ENCODE peak calls at places on chromosome 7, in five cellular contexts. W, A, M, Y and J are unnamed samples.

GRCh38 chr7:4964506-4964905 is 5.5 kb upstream of the MMD2 start:
- DNase-seq in W (no peak), A (no peak), M (no peak), Y (no peak), J (no peak)

GRCh38 chr7:79683185-79683890 is 229.9 kb upstream of the MAGI2 start:
- DNase-seq in A (no peak), Y (no peak), W (no peak), M (no peak), J (no peak)

GRCh38 chr7:91929463-91929862 is 11.2 kb upstream of the AKAP9 start:
- DNase-seq in W (no peak), M (no peak), Y (no peak), A (no peak), J (no peak)

GRCh38 chr7:43648725-43649406 is 66.0 kb downstream of the STK17A start:
- DNase-seq in W (peak), Y (peak), A (peak), M (peak), J (no peak)

GRCh38 chr7:36514289-36515243 is 124.9 kb downstream of the ANLN start:
- DNase-seq in Y (no peak), W (no peak), M (no peak), A (no peak), J (no peak)

GRCh38 chr7:151400626-151401315 is 9.1 kb downstream of the WDR86 start:
- DNase-seq in Y (no peak), W (no peak), A (no peak), M (peak), J (no peak)

GRCh38 chr7:1579481-1580421 is 9.9 kb upstream of the PSMG3 start:
- DNase-seq in W (peak), Y (peak), M (peak), A (peak), J (no peak)

GRCh38 chr7:33807779-33808482 is 97.4 kb upstream of the BMPER start:
- DNase-seq in Y (peak), M (peak), A (peak), W (no peak), J (no peak)

GRCh38 chr7:149815121-149815520 is 23.1 kb upstream of the ZNF862 start:
- DNase-seq in W (no peak), M (no peak), A (no peak), Y (no peak), J (no peak)

GRCh38 chr7:89857767-89858166 is 296.5 kb upstream of the STEAP1 start:
- DNase-seq in Y (no peak), M (no peak), A (no peak), W (no peak), J (no peak)

GRCh38 chr7:100008525-100008924 is 6.9 kb upstream of the ZKSCAN1 start:
- DNase-seq in W (no peak), A (peak), Y (peak), M (no peak), J (no peak)

GRCh38 chr7:114084381-114085312 is 165.8 kb upstream of the PPP1R3A start:
- DNase-seq in W (no peak), A (peak), M (peak), Y (peak), J (no peak)

GRCh38 chr7:12369700-12370099 is 34.0 kb downstream of the VWDE start:
- DNase-seq in A (no peak), M (no peak), Y (no peak), W (no peak), J (no peak)

GRCh38 chr7:126700807-126701604 is 551.7 kb downstream of the GRM8 start:
- DNase-seq in W (no peak), M (peak), A (peak), Y (peak), J (peak)

GRCh38 chr7:1344981-1345701 is 112.5 kb downstream of the UNCX start:
- DNase-seq in W (no peak), M (no peak), Y (no peak), A (no peak), J (no peak)

GRCh38 chr7:84069036-84069435 is 125.6 kb downstream of the SEMA3A start:
- DNase-seq in Y (no peak), M (no peak), A (no peak), W (no peak), J (no peak)

GRCh38 chr7:105829681-105830322 is 46.6 kb downstream of the ATXN7L1 start:
- DNase-seq in A (no peak), W (no peak), Y (no peak), M (no peak), J (no peak)

GRCh38 chr7:28989596-28989980 is 31.5 kb upstream of the TRIL start:
- DNase-seq in Y (no peak), W (no peak), A (no peak), M (no peak), J (no peak)

GRCh38 chr7:37448057-37448636 is 517 bp downstream of the ELMO1 start:
- DNase-seq in M (no peak), A (peak), W (no peak), Y (no peak), J (no peak)

GRCh38 chr7:142873281-142873784 is 12.2 kb downstream of the TRPV6 start:
- DNase-seq in A (no peak), W (no peak), M (no peak), Y (peak), J (no peak)

GRCh38 chr7:158054081-158054480 is 533.5 kb downstream of the PTPRN2 start:
- DNase-seq in Y (no peak), A (no peak), M (no peak), W (no peak), J (no peak)

GRCh38 chr7:89584896-89585295 is 569.4 kb upstream of the STEAP1 start:
- DNase-seq in Y (no peak), W (no peak), M (no peak), A (no peak), J (no peak)

GRCh38 chr7:16791071-16791470 is 13.7 kb downstream of the AGR2 start:
- DNase-seq in W (no peak), M (no peak), Y (no peak), A (no peak), J (no peak)

GRCh38 chr7:75905785-75906604 is 9.0 kb upstream of the POR start:
- DNase-seq in Y (peak), W (no peak), A (peak), M (peak), J (no peak)

GRCh38 chr7:156160811-156161210 is 348.5 kb upstream of the SHH start:
- DNase-seq in M (no peak), A (peak), Y (peak), W (no peak), J (no peak)

GRCh38 chr7:26857534-26858228 is 6.7 kb downstream of the SKAP2 start:
- DNase-seq in A (peak), Y (no peak), W (no peak), M (peak), J (no peak)